ENCODE peak calls at places on chromosome 18, in seven cellular contexts. One of them, this sample, is unnamed.

GRCh38 chr18:12308386-12309100 is 502 bp downstream of the TUBB6 start:
- DNase-seq in brain microvascular endothelial cell: peak
- DNase-seq in endodermal cell: peak
- DNase-seq in lower leg skin: peak
- DNase-seq in RWPE1: peak
- DNase-seq in body of pancreas: peak
- DNase-seq in adrenal gland: peak
- DNase-seq in this sample: peak

GRCh38 chr18:5142859-5143258 is 54.2 kb downstream of the AKAIN1 start:
- DNase-seq in brain microvascular endothelial cell: no peak
- DNase-seq in endodermal cell: no peak
- DNase-seq in lower leg skin: no peak
- DNase-seq in RWPE1: no peak
- DNase-seq in body of pancreas: no peak
- DNase-seq in adrenal gland: no peak
- DNase-seq in this sample: no peak

GRCh38 chr18:8801263-8801901 is 96.0 kb downstream of the MTCL1 start:
- DNase-seq in brain microvascular endothelial cell: peak
- DNase-seq in endodermal cell: no peak
- DNase-seq in lower leg skin: no peak
- DNase-seq in RWPE1: peak
- DNase-seq in body of pancreas: no peak
- DNase-seq in adrenal gland: no peak
- DNase-seq in this sample: no peak

GRCh38 chr18:23137093-23137640 is 1.9 kb downstream of the CABLES1 start:
- DNase-seq in brain microvascular endothelial cell: no peak
- DNase-seq in endodermal cell: no peak
- DNase-seq in lower leg skin: no peak
- DNase-seq in RWPE1: no peak
- DNase-seq in body of pancreas: no peak
- DNase-seq in adrenal gland: no peak
- DNase-seq in this sample: peak

GRCh38 chr18:7038330-7038846 is 79.2 kb downstream of the LAMA1 start:
- DNase-seq in brain microvascular endothelial cell: peak
- DNase-seq in endodermal cell: peak
- DNase-seq in lower leg skin: peak
- DNase-seq in RWPE1: peak
- DNase-seq in body of pancreas: peak
- DNase-seq in adrenal gland: peak
- DNase-seq in this sample: no peak

GRCh38 chr18:57754577-57755330 is 48.4 kb downstream of the ATP8B1 start:
- DNase-seq in brain microvascular endothelial cell: no peak
- DNase-seq in endodermal cell: no peak
- DNase-seq in lower leg skin: no peak
- DNase-seq in RWPE1: no peak
- DNase-seq in body of pancreas: no peak
- DNase-seq in adrenal gland: no peak
- DNase-seq in this sample: peak

GRCh38 chr18:32439802-32440201 is 30.9 kb downstream of the GAREM1 start:
- DNase-seq in brain microvascular endothelial cell: no peak
- DNase-seq in endodermal cell: peak
- DNase-seq in lower leg skin: no peak
- DNase-seq in RWPE1: no peak
- DNase-seq in body of pancreas: no peak
- DNase-seq in adrenal gland: no peak
- DNase-seq in this sample: no peak

GRCh38 chr18:80112623-80113248 is 3.7 kb downstream of the ADNP2 start:
- DNase-seq in brain microvascular endothelial cell: no peak
- DNase-seq in endodermal cell: no peak
- DNase-seq in lower leg skin: no peak
- DNase-seq in RWPE1: no peak
- DNase-seq in body of pancreas: no peak
- DNase-seq in adrenal gland: peak
- DNase-seq in this sample: no peak

GRCh38 chr18:11323359-11323819 is 174.0 kb upstream of the PIEZO2 start:
- DNase-seq in brain microvascular endothelial cell: peak
- DNase-seq in endodermal cell: peak
- DNase-seq in lower leg skin: no peak
- DNase-seq in RWPE1: no peak
- DNase-seq in body of pancreas: peak
- DNase-seq in adrenal gland: peak
- DNase-seq in this sample: no peak

GRCh38 chr18:59041819-59042476 is 97.7 kb upstream of the SEC11C start:
- DNase-seq in brain microvascular endothelial cell: no peak
- DNase-seq in endodermal cell: peak
- DNase-seq in lower leg skin: no peak
- DNase-seq in RWPE1: no peak
- DNase-seq in body of pancreas: no peak
- DNase-seq in adrenal gland: no peak
- DNase-seq in this sample: no peak

GRCh38 chr18:59419386-59419785 is 60.3 kb upstream of the LMAN1 start:
- DNase-seq in brain microvascular endothelial cell: no peak
- DNase-seq in endodermal cell: no peak
- DNase-seq in lower leg skin: no peak
- DNase-seq in RWPE1: no peak
- DNase-seq in body of pancreas: no peak
- DNase-seq in adrenal gland: no peak
- DNase-seq in this sample: no peak

GRCh38 chr18:47997338-47997780 is 66.9 kb upstream of the SMAD2 start:
- DNase-seq in brain microvascular endothelial cell: no peak
- DNase-seq in endodermal cell: peak
- DNase-seq in lower leg skin: no peak
- DNase-seq in RWPE1: no peak
- DNase-seq in body of pancreas: no peak
- DNase-seq in adrenal gland: no peak
- DNase-seq in this sample: peak
- TF ChIP-seq CTCF in brain microvascular endothelial cell: peak
- TF ChIP-seq CTCF in endodermal cell: peak
- TF ChIP-seq CTCF in lower leg skin: no peak
- TF ChIP-seq CTCF in RWPE1: peak
- TF ChIP-seq CTCF in body of pancreas: no peak
- TF ChIP-seq CTCF in adrenal gland: no peak
- TF ChIP-seq CTCF in this sample: peak

DNA sequence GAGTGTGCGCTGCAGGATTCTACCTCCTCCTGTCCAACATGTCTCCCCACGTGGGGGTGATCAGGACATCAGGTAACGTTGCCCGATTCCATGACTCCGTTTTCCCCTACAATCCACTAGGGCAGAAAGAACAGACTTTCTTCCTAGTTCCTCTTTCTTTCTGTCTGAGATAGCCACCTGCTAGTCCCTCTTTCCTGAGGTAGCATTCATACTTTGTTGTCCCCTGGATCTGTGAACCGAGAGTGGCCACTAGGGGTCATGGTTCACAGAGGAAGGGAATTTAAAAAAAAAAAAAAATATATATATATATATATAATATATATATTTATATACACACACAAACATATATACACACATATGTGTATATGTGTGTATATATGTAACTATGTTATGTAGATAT is 210.0 kb upstream of the ZNF521 start:
- DNase-seq in brain microvascular endothelial cell: peak
- DNase-seq in endodermal cell: peak
- DNase-seq in lower leg skin: no peak
- DNase-seq in RWPE1: no peak
- DNase-seq in body of pancreas: no peak
- DNase-seq in adrenal gland: peak
- DNase-seq in this sample: peak
- TF ChIP-seq CTCF in brain microvascular endothelial cell: peak
- TF ChIP-seq CTCF in endodermal cell: peak
- TF ChIP-seq CTCF in lower leg skin: no peak
- TF ChIP-seq CTCF in RWPE1: no peak
- TF ChIP-seq CTCF in body of pancreas: no peak
- TF ChIP-seq CTCF in adrenal gland: peak
- TF ChIP-seq CTCF in this sample: peak

GRCh38 chr18:641224-641623 is 16.2 kb upstream of the TYMS start:
- DNase-seq in brain microvascular endothelial cell: no peak
- DNase-seq in endodermal cell: no peak
- DNase-seq in lower leg skin: no peak
- DNase-seq in RWPE1: no peak
- DNase-seq in body of pancreas: no peak
- DNase-seq in adrenal gland: no peak
- DNase-seq in this sample: no peak

GRCh38 chr18:650428-650858 is 7.0 kb upstream of the TYMS start:
- DNase-seq in brain microvascular endothelial cell: no peak
- DNase-seq in endodermal cell: no peak
- DNase-seq in lower leg skin: no peak
- DNase-seq in RWPE1: no peak
- DNase-seq in body of pancreas: no peak
- DNase-seq in adrenal gland: no peak
- DNase-seq in this sample: peak

GRCh38 chr18:647304-647703 is 10.1 kb upstream of the TYMS start:
- DNase-seq in brain microvascular endothelial cell: no peak
- DNase-seq in endodermal cell: no peak
- DNase-seq in lower leg skin: no peak
- DNase-seq in RWPE1: no peak
- DNase-seq in body of pancreas: no peak
- DNase-seq in adrenal gland: no peak
- DNase-seq in this sample: no peak

GRCh38 chr18:649341-649740 is 8.1 kb upstream of the TYMS start:
- DNase-seq in brain microvascular endothelial cell: no peak
- DNase-seq in endodermal cell: no peak
- DNase-seq in lower leg skin: no peak
- DNase-seq in RWPE1: no peak
- DNase-seq in body of pancreas: no peak
- DNase-seq in adrenal gland: no peak
- DNase-seq in this sample: no peak

DNA sequence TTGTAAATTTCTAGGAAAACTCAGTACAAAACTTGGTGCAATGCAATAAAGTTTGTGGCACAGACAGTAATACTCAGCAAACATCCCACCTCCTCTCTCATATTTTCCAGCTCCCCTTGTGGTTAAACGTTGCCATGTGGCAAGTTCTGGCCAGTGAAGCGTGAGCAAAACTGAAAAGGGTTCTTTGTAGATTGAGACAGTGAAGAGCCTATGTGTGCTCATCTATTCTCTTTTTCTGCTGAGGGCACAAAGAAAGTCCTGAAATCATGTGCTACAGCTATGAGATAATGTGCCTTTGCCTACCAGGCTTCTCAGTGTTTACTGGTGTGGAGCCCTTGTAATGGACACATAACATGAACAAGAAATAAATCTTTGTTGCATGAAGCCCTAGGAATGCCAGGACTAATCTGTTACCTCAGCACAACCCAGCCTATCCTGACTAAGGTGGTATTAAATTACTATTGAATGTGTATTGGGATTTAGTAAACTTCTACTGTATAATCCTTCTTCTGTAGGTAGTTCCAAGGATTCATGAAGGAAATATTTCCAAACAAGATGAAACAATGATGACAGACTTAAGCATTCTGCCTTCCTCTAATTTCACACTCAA is 13.0 kb upstream of the TYMS start:
- DNase-seq in brain microvascular endothelial cell: no peak
- DNase-seq in endodermal cell: no peak
- DNase-seq in lower leg skin: no peak
- DNase-seq in RWPE1: no peak
- DNase-seq in body of pancreas: no peak
- DNase-seq in adrenal gland: no peak
- DNase-seq in this sample: no peak
- TF ChIP-seq CTCF in brain microvascular endothelial cell: peak
- TF ChIP-seq CTCF in endodermal cell: peak
- TF ChIP-seq CTCF in lower leg skin: no peak
- TF ChIP-seq CTCF in RWPE1: no peak
- TF ChIP-seq CTCF in body of pancreas: no peak
- TF ChIP-seq CTCF in adrenal gland: no peak
- TF ChIP-seq CTCF in this sample: no peak

DNA sequence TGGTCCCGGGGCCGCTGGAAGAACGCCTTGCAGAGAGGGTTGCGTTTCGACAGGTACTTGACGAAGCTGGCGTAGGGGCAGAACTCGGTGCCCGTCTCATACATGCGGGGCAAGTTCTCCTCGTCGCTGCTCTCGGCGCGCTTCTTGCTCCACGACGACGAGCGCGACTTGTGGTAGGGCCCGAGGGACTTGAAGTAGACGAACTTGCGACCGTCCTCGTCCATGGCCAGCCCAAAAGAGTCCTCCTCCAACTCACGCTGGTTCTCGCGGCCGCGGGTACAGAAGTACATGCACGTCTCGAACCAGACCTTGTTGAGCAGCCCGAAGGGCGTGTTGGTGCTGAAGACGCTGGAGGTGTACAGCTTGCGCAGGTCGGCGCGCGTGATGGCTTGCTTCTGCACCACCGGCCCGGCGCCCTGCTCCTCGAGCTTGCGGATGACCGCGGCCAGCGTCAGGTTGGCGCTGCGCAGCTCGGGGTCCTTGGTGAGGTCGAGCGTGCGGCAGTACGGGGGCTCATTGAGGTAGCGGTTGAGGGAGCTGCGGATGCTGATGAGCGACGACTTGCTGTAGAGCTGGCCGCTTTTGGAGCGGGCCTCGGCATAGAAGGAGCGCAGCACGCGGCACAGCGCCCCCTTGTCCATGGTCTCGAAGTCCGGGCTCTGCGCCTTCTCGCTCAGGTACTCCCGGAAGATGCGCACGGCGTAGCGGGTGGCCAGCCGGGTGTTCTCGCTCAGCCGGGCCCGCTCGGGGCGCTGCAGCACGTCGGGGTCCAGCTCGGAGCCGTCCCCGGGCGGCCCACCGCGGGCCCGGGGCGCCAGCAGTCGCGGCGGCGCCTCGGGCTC is 830 bp downstream of the KCTD1 start:
- DNase-seq in brain microvascular endothelial cell: peak
- DNase-seq in endodermal cell: peak
- DNase-seq in lower leg skin: peak
- DNase-seq in RWPE1: peak
- DNase-seq in body of pancreas: peak
- DNase-seq in adrenal gland: peak
- DNase-seq in this sample: peak
- TF ChIP-seq CTCF in brain microvascular endothelial cell: peak
- TF ChIP-seq CTCF in endodermal cell: peak
- TF ChIP-seq CTCF in lower leg skin: no peak
- TF ChIP-seq CTCF in RWPE1: peak
- TF ChIP-seq CTCF in body of pancreas: peak
- TF ChIP-seq CTCF in adrenal gland: no peak
- TF ChIP-seq CTCF in this sample: peak

GRCh38 chr18:26656944-26657536 is 108.7 kb upstream of the KCTD1 start:
- DNase-seq in brain microvascular endothelial cell: peak
- DNase-seq in endodermal cell: peak
- DNase-seq in lower leg skin: peak
- DNase-seq in RWPE1: peak
- DNase-seq in body of pancreas: peak
- DNase-seq in adrenal gland: peak
- DNase-seq in this sample: peak
- TF ChIP-seq CTCF in brain microvascular endothelial cell: peak
- TF ChIP-seq CTCF in endodermal cell: peak
- TF ChIP-seq CTCF in lower leg skin: no peak
- TF ChIP-seq CTCF in RWPE1: no peak
- TF ChIP-seq CTCF in body of pancreas: peak
- TF ChIP-seq CTCF in adrenal gland: no peak
- TF ChIP-seq CTCF in this sample: no peak